ENCODE peak calls at places on chromosomes 3 and 15, in eight cellular contexts. One of them, this sample, is unnamed.
A peak's percentile ranks its signal among the peaks of the same experiment; 100 is the strongest.

GRCh38 chr3:57085211-57085610 is 24.7 kb downstream of the SPATA12 start:
- DNase-seq in T-helper 2 cell: no peak
- DNase-seq in ACHN: no peak
- DNase-seq in stimulated activated CD8-positive, alpha-beta memory T cell treated with anti-CD3 and anti-CD28 coated beads, Interleukin-12 subunit alpha, Interleukin-12 subunit beta, amount 100 ng/mL, for 1 hour: no peak
- DNase-seq in mucosa of gallbladder: no peak
- DNase-seq in SW 1271: no peak
- DNase-seq in stimulated activated CD4-positive, alpha-beta T cell treated with anti-CD3 and anti-CD28 coated beads, TNF-alpha, amount 100 ng/mL, for 4 hours: no peak
- DNase-seq in NT2/D1: no peak
- DNase-seq in this sample: no peak

GRCh38 chr3:155416500-155417118 is 123.1 kb upstream of the STRIT1 start:
- DNase-seq in stimulated activated CD8-positive, alpha-beta memory T cell treated with anti-CD3 and anti-CD28 coated beads, Interleukin-12 subunit alpha, Interleukin-12 subunit beta, amount 100 ng/mL, for 1 hour: no peak
- DNase-seq in T-helper 2 cell: no peak
- DNase-seq in SW 1271: no peak
- DNase-seq in NT2/D1: no peak
- DNase-seq in stimulated activated CD4-positive, alpha-beta T cell treated with anti-CD3 and anti-CD28 coated beads, TNF-alpha, amount 100 ng/mL, for 4 hours: no peak
- DNase-seq in mucosa of gallbladder: no peak
- DNase-seq in ACHN: no peak
- DNase-seq in this sample: no peak

GRCh38 chr15:63874616-63875015 is 40.9 kb upstream of the HERC1 start:
- DNase-seq in T-helper 2 cell: no peak
- DNase-seq in NT2/D1: no peak
- DNase-seq in stimulated activated CD4-positive, alpha-beta T cell treated with anti-CD3 and anti-CD28 coated beads, TNF-alpha, amount 100 ng/mL, for 4 hours: no peak
- DNase-seq in ACHN: no peak
- DNase-seq in mucosa of gallbladder: no peak
- DNase-seq in stimulated activated CD8-positive, alpha-beta memory T cell treated with anti-CD3 and anti-CD28 coated beads, Interleukin-12 subunit alpha, Interleukin-12 subunit beta, amount 100 ng/mL, for 1 hour: no peak
- DNase-seq in SW 1271: no peak
- DNase-seq in this sample: no peak

GRCh38 chr3:113275876-113276580 is 64.7 kb downstream of the BOC start:
- DNase-seq in ACHN: no peak
- DNase-seq in stimulated activated CD8-positive, alpha-beta memory T cell treated with anti-CD3 and anti-CD28 coated beads, Interleukin-12 subunit alpha, Interleukin-12 subunit beta, amount 100 ng/mL, for 1 hour: no peak
- DNase-seq in NT2/D1: no peak
- DNase-seq in stimulated activated CD4-positive, alpha-beta T cell treated with anti-CD3 and anti-CD28 coated beads, TNF-alpha, amount 100 ng/mL, for 4 hours: no peak
- DNase-seq in mucosa of gallbladder: peak; percentile 24
- DNase-seq in SW 1271: no peak
- DNase-seq in T-helper 2 cell: no peak
- DNase-seq in this sample: no peak

GRCh38 chr3:127953636-127954035 is 38.6 kb downstream of the KBTBD12 start:
- DNase-seq in stimulated activated CD4-positive, alpha-beta T cell treated with anti-CD3 and anti-CD28 coated beads, TNF-alpha, amount 100 ng/mL, for 4 hours: no peak
- DNase-seq in ACHN: no peak
- DNase-seq in stimulated activated CD8-positive, alpha-beta memory T cell treated with anti-CD3 and anti-CD28 coated beads, Interleukin-12 subunit alpha, Interleukin-12 subunit beta, amount 100 ng/mL, for 1 hour: no peak
- DNase-seq in SW 1271: no peak
- DNase-seq in mucosa of gallbladder: no peak
- DNase-seq in NT2/D1: no peak
- DNase-seq in T-helper 2 cell: no peak
- DNase-seq in this sample: no peak

GRCh38 chr3:20280257-20280656 is 94.3 kb upstream of the SGO1 start:
- DNase-seq in T-helper 2 cell: no peak
- DNase-seq in stimulated activated CD8-positive, alpha-beta memory T cell treated with anti-CD3 and anti-CD28 coated beads, Interleukin-12 subunit alpha, Interleukin-12 subunit beta, amount 100 ng/mL, for 1 hour: no peak
- DNase-seq in ACHN: no peak
- DNase-seq in mucosa of gallbladder: no peak
- DNase-seq in stimulated activated CD4-positive, alpha-beta T cell treated with anti-CD3 and anti-CD28 coated beads, TNF-alpha, amount 100 ng/mL, for 4 hours: no peak
- DNase-seq in SW 1271: no peak
- DNase-seq in NT2/D1: peak; percentile 27
- DNase-seq in this sample: no peak

GRCh38 chr15:78875107-78875914 is 2.6 kb downstream of the MORF4L1 start:
- DNase-seq in ACHN: no peak
- DNase-seq in stimulated activated CD4-positive, alpha-beta T cell treated with anti-CD3 and anti-CD28 coated beads, TNF-alpha, amount 100 ng/mL, for 4 hours: no peak
- DNase-seq in T-helper 2 cell: no peak
- DNase-seq in stimulated activated CD8-positive, alpha-beta memory T cell treated with anti-CD3 and anti-CD28 coated beads, Interleukin-12 subunit alpha, Interleukin-12 subunit beta, amount 100 ng/mL, for 1 hour: no peak
- DNase-seq in mucosa of gallbladder: no peak
- DNase-seq in NT2/D1: no peak
- DNase-seq in SW 1271: no peak
- DNase-seq in this sample: no peak

GRCh38 chr15:55993111-55993803 is at the start of gene NEDD4:
- DNase-seq in ACHN: peak; percentile 86
- DNase-seq in NT2/D1: peak; percentile 47
- DNase-seq in T-helper 2 cell: peak; percentile 72
- DNase-seq in stimulated activated CD4-positive, alpha-beta T cell treated with anti-CD3 and anti-CD28 coated beads, TNF-alpha, amount 100 ng/mL, for 4 hours: peak; percentile 59
- DNase-seq in stimulated activated CD8-positive, alpha-beta memory T cell treated with anti-CD3 and anti-CD28 coated beads, Interleukin-12 subunit alpha, Interleukin-12 subunit beta, amount 100 ng/mL, for 1 hour: peak; percentile 39
- DNase-seq in mucosa of gallbladder: peak; percentile 84
- DNase-seq in SW 1271: peak; percentile 66
- DNase-seq in this sample: peak; percentile 76

GRCh38 chr15:101841656-101842055 is 29.7 kb downstream of the OR4F15 start:
- DNase-seq in SW 1271: no peak
- DNase-seq in stimulated activated CD8-positive, alpha-beta memory T cell treated with anti-CD3 and anti-CD28 coated beads, Interleukin-12 subunit alpha, Interleukin-12 subunit beta, amount 100 ng/mL, for 1 hour: no peak
- DNase-seq in NT2/D1: no peak
- DNase-seq in stimulated activated CD4-positive, alpha-beta T cell treated with anti-CD3 and anti-CD28 coated beads, TNF-alpha, amount 100 ng/mL, for 4 hours: no peak
- DNase-seq in ACHN: no peak
- DNase-seq in T-helper 2 cell: no peak
- DNase-seq in mucosa of gallbladder: no peak
- DNase-seq in this sample: no peak

GRCh38 chr3:129343643-129344360 is 65.1 kb downstream of the HMCES start:
- DNase-seq in stimulated activated CD4-positive, alpha-beta T cell treated with anti-CD3 and anti-CD28 coated beads, TNF-alpha, amount 100 ng/mL, for 4 hours: no peak
- DNase-seq in SW 1271: no peak
- DNase-seq in T-helper 2 cell: no peak
- DNase-seq in NT2/D1: no peak
- DNase-seq in ACHN: peak; percentile 32
- DNase-seq in mucosa of gallbladder: no peak
- DNase-seq in stimulated activated CD8-positive, alpha-beta memory T cell treated with anti-CD3 and anti-CD28 coated beads, Interleukin-12 subunit alpha, Interleukin-12 subunit beta, amount 100 ng/mL, for 1 hour: peak; percentile 12
- DNase-seq in this sample: no peak

GRCh38 chr3:32224047-32224446 is 14.4 kb upstream of the CMTM8 start:
- DNase-seq in ACHN: no peak
- DNase-seq in T-helper 2 cell: no peak
- DNase-seq in NT2/D1: no peak
- DNase-seq in stimulated activated CD8-positive, alpha-beta memory T cell treated with anti-CD3 and anti-CD28 coated beads, Interleukin-12 subunit alpha, Interleukin-12 subunit beta, amount 100 ng/mL, for 1 hour: no peak
- DNase-seq in mucosa of gallbladder: no peak
- DNase-seq in SW 1271: no peak
- DNase-seq in stimulated activated CD4-positive, alpha-beta T cell treated with anti-CD3 and anti-CD28 coated beads, TNF-alpha, amount 100 ng/mL, for 4 hours: no peak
- DNase-seq in this sample: no peak